ENCODE peak calls at places on chromosomes 3 and 15, in six cellular contexts. V is CD8-positive, alpha-beta memory T cell; T is cardiac fibroblast; J is NCI-H446; H is effector CD4-positive, alpha-beta T cell; E is M059J. C is an unnamed sample.

GRCh38 chr3:117346878-117347277 is 637.3 kb downstream of the TUSC7 start:
- DNase-seq in V (no peak), T (no peak), J (no peak), H (no peak), E (no peak), C (no peak)

GRCh38 chr15:48976444-48977088 is 12.8 kb upstream of the SHC4 start:
- DNase-seq in V (no peak), T (no peak), J (no peak), H (no peak), E (no peak), C (no peak)

GRCh38 chr15:90020041-90020735 is 19.1 kb downstream of the ZNF710 start:
- DNase-seq in V (no peak), T (no peak), J (no peak), H (no peak), E (no peak), C (no peak)

GRCh38 chr3:129888739-129889138 is 4.8 kb downstream of the TMCC1 start:
- DNase-seq in V (no peak), T (peak), J (no peak), H (no peak), E (peak), C (no peak)

GRCh38 chr3:9198805-9199386 is 50.5 kb downstream of the SRGAP3 start:
- DNase-seq in V (no peak), T (no peak), J (no peak), H (no peak), E (no peak), C (no peak)

GRCh38 chr3:187551419-187551818 is 118.8 kb downstream of the SST start:
- DNase-seq in V (no peak), T (no peak), J (no peak), H (no peak), E (peak), C (no peak)

GRCh38 chr15:31230630-31231485 is 95.8 kb upstream of the KLF13 start:
- DNase-seq in V (no peak), T (no peak), J (no peak), H (no peak), E (no peak), C (no peak)

GRCh38 chr15:68290715-68291114 is 13.2 kb downstream of the FEM1B start:
- DNase-seq in V (no peak), T (no peak), J (no peak), H (no peak), E (no peak), C (no peak)

GRCh38 chr3:110344897-110345767 is 726.5 kb upstream of the NECTIN3 start:
- DNase-seq in V (no peak), T (peak), J (no peak), H (no peak), E (peak), C (peak)

GRCh38 chr15:51982013-51982769 is 10.6 kb upstream of the LEO1 start:
- DNase-seq in V (no peak), T (peak), J (no peak), H (peak), E (peak), C (no peak)

GRCh38 chr15:27669641-27670040 is 429.5 kb downstream of the OCA2 start:
- DNase-seq in V (no peak), T (no peak), J (no peak), H (no peak), E (no peak), C (no peak)

GRCh38 chr15:22262613-22263020 is 182.3 kb downstream of the OR4M2 start:
- DNase-seq in V (no peak), T (no peak), J (no peak), H (peak), E (no peak), C (no peak)

GRCh38 chr3:161770532-161771386 is 274.2 kb downstream of the OTOL1 start:
- DNase-seq in V (no peak), T (no peak), J (no peak), H (no peak), E (peak), C (no peak)

GRCh38 chr15:74201656-74202420 is 749 bp downstream of the STRA6 start:
- DNase-seq in V (no peak), T (no peak), J (no peak), H (no peak), E (peak), C (no peak)

GRCh38 chr15:56821721-56822425 is 88.6 kb upstream of the ZNF280D start:
- DNase-seq in V (no peak), T (peak), J (peak), H (peak), E (peak), C (peak)

GRCh38 chr15:70101459-70102113 is 3.9 kb upstream of the TLE3 start:
- DNase-seq in V (no peak), T (peak), J (peak), H (no peak), E (peak), C (peak)

GRCh38 chr15:42036991-42037390 is 16.1 kb upstream of the PLA2G4E start:
- DNase-seq in V (no peak), T (no peak), J (no peak), H (no peak), E (no peak), C (no peak)

GRCh38 chr3:47885168-47885567 is 82.2 kb downstream of the DHX30 start:
- DNase-seq in V (no peak), T (no peak), J (no peak), H (no peak), E (no peak), C (no peak)

GRCh38 chr3:128496019-128496601 is 3.1 kb upstream of the GATA2 start:
- DNase-seq in V (no peak), T (no peak), J (no peak), H (no peak), E (no peak), C (no peak)

GRCh38 chr3:150945226-150945625 is 27.3 kb downstream of the CLRN1 start:
- DNase-seq in V (no peak), T (peak), J (no peak), H (no peak), E (peak), C (no peak)

GRCh38 chr3:154779571-154779970 is 300.5 kb upstream of the MME start:
- DNase-seq in V (no peak), T (peak), J (no peak), H (no peak), E (peak), C (no peak)

GRCh38 chr15:61327019-61327631 is 98.0 kb upstream of the RORA start:
- DNase-seq in V (no peak), T (no peak), J (no peak), H (no peak), E (no peak), C (no peak)